ENCODE peak calls at places on chromosomes 16 and 17, in four cellular contexts. One of them, this sample, is unnamed.

GRCh38 chr17:75096082-75096625 is 8.4 kb downstream of the SLC16A5 start:
- DNase-seq in astrocyte of the spinal cord: peak; percentile 50
- DNase-seq in neural progenitor cell: no peak
- DNase-seq in HFF-Myc: no peak
- DNase-seq in this sample: peak; percentile 58

GRCh38 chr17:66633322-66633965 is 201.5 kb upstream of the CACNG5 start:
- DNase-seq in astrocyte of the spinal cord: peak; percentile 69
- DNase-seq in neural progenitor cell: no peak
- DNase-seq in HFF-Myc: no peak
- DNase-seq in this sample: no peak

GRCh38 chr17:55531053-55531728 is 19.9 kb upstream of the SMIM36 start:
- DNase-seq in astrocyte of the spinal cord: no peak
- DNase-seq in neural progenitor cell: no peak
- DNase-seq in HFF-Myc: no peak
- DNase-seq in this sample: no peak

GRCh38 chr16:27378871-27379580 is 22.9 kb upstream of the IL21R start:
- DNase-seq in astrocyte of the spinal cord: peak; percentile 20
- DNase-seq in neural progenitor cell: no peak
- DNase-seq in HFF-Myc: no peak
- DNase-seq in this sample: no peak

GRCh38 chr16:57315401-57315800 is 30.9 kb upstream of the PLLP start:
- DNase-seq in astrocyte of the spinal cord: no peak
- DNase-seq in neural progenitor cell: no peak
- DNase-seq in HFF-Myc: no peak
- DNase-seq in this sample: no peak

GRCh38 chr17:20174588-20175265 is 165.6 kb downstream of the SPECC1 start:
- DNase-seq in astrocyte of the spinal cord: peak; percentile 79
- DNase-seq in neural progenitor cell: no peak
- DNase-seq in HFF-Myc: no peak
- DNase-seq in this sample: peak; percentile 44

GRCh38 chr17:27315322-27315721 is 21.4 kb downstream of the WSB1 start:
- DNase-seq in astrocyte of the spinal cord: peak; percentile 88
- DNase-seq in neural progenitor cell: no peak
- DNase-seq in HFF-Myc: no peak
- DNase-seq in this sample: peak; percentile 60

GRCh38 chr17:78645421-78646295 is 68.5 kb upstream of the DNAH17 start:
- DNase-seq in astrocyte of the spinal cord: peak; percentile 8
- DNase-seq in neural progenitor cell: no peak
- DNase-seq in HFF-Myc: no peak
- DNase-seq in this sample: no peak

GRCh38 chr17:16929757-16930520 is 42.0 kb downstream of the TNFRSF13B start:
- DNase-seq in astrocyte of the spinal cord: no peak
- DNase-seq in neural progenitor cell: no peak
- DNase-seq in HFF-Myc: no peak
- DNase-seq in this sample: no peak

GRCh38 chr16:88486398-88487123 is 33.5 kb downstream of the ZFPM1 start:
- DNase-seq in astrocyte of the spinal cord: no peak
- DNase-seq in neural progenitor cell: no peak
- DNase-seq in HFF-Myc: no peak
- DNase-seq in this sample: no peak

GRCh38 chr17:62109378-62109902 is 44.4 kb upstream of the MED13 start:
- DNase-seq in astrocyte of the spinal cord: peak; percentile 81
- DNase-seq in neural progenitor cell: peak; percentile 74
- DNase-seq in HFF-Myc: peak; percentile 26
- DNase-seq in this sample: peak; percentile 75

GRCh38 chr16:3274490-3274889 is 8.8 kb upstream of the ZNF263 start:
- DNase-seq in astrocyte of the spinal cord: peak; percentile 20
- DNase-seq in neural progenitor cell: peak; percentile 7
- DNase-seq in HFF-Myc: no peak
- DNase-seq in this sample: no peak

GRCh38 chr17:49114703-49115102 is 17.9 kb upstream of the B4GALNT2 start:
- DNase-seq in astrocyte of the spinal cord: no peak
- DNase-seq in neural progenitor cell: no peak
- DNase-seq in HFF-Myc: no peak
- DNase-seq in this sample: no peak

GRCh38 chr17:51548125-51548524 is 287.8 kb downstream of the UTP18 start:
- DNase-seq in astrocyte of the spinal cord: no peak
- DNase-seq in neural progenitor cell: no peak
- DNase-seq in HFF-Myc: no peak
- DNase-seq in this sample: no peak

GRCh38 chr17:45366691-45367090 is 49.9 kb upstream of the MAP3K14 start:
- DNase-seq in astrocyte of the spinal cord: no peak
- DNase-seq in neural progenitor cell: no peak
- DNase-seq in HFF-Myc: no peak
- DNase-seq in this sample: no peak

GRCh38 chr17:45363498-45363897 is 46.7 kb upstream of the MAP3K14 start:
- DNase-seq in astrocyte of the spinal cord: no peak
- DNase-seq in neural progenitor cell: no peak
- DNase-seq in HFF-Myc: no peak
- DNase-seq in this sample: no peak

GRCh38 chr17:45364531-45365390 is 47.9 kb upstream of the MAP3K14 start:
- DNase-seq in astrocyte of the spinal cord: no peak
- DNase-seq in neural progenitor cell: peak; percentile 66
- DNase-seq in HFF-Myc: no peak
- DNase-seq in this sample: no peak

GRCh38 chr17:45367216-45367615 is 50.4 kb upstream of the MAP3K14 start:
- DNase-seq in astrocyte of the spinal cord: no peak
- DNase-seq in neural progenitor cell: no peak
- DNase-seq in HFF-Myc: no peak
- DNase-seq in this sample: no peak

GRCh38 chr17:45366049-45366448 is 49.2 kb upstream of the MAP3K14 start:
- DNase-seq in astrocyte of the spinal cord: no peak
- DNase-seq in neural progenitor cell: no peak
- DNase-seq in HFF-Myc: no peak
- DNase-seq in this sample: no peak
- TF ChIP-seq CTCF in astrocyte of the spinal cord: no peak
- TF ChIP-seq CTCF in neural progenitor cell: no peak
- TF ChIP-seq CTCF in HFF-Myc: no peak
- TF ChIP-seq CTCF in this sample: no peak

GRCh38 chr17:64063088-64063487 is 42.7 kb upstream of the ICAM2 start:
- DNase-seq in astrocyte of the spinal cord: no peak
- DNase-seq in neural progenitor cell: no peak
- DNase-seq in HFF-Myc: no peak
- DNase-seq in this sample: no peak

GRCh38 chr17:64066709-64067108 is 46.3 kb upstream of the ICAM2 start:
- DNase-seq in astrocyte of the spinal cord: no peak
- DNase-seq in neural progenitor cell: no peak
- DNase-seq in HFF-Myc: no peak
- DNase-seq in this sample: no peak

GRCh38 chr17:64061157-64061898 is 40.9 kb upstream of the ICAM2 start:
- DNase-seq in astrocyte of the spinal cord: no peak
- DNase-seq in neural progenitor cell: no peak
- DNase-seq in HFF-Myc: no peak
- DNase-seq in this sample: no peak

GRCh38 chr17:64063766-64064224 is 43.4 kb upstream of the ICAM2 start:
- DNase-seq in astrocyte of the spinal cord: no peak
- DNase-seq in neural progenitor cell: peak; percentile 78
- DNase-seq in HFF-Myc: no peak
- DNase-seq in this sample: no peak

DNA sequence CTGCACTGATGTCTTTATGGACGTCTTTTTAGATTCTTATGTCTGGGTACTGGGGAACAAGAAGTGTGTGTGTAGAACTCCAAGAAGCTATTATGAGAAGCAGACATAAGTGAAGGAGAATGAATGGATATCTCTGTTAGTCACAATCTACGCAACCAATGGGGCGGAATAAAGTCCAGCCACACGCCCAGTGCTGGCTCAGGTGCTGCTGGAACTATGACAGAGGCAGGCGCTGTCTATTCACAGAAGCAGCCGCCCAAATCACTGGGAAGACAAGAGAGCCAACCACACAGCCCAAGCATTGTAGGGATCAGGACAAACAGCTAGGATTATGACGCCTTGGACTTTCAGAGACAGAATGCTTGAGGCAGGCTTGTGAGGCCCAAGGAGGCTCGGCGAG is 43.9 kb upstream of the ICAM2 start:
- DNase-seq in astrocyte of the spinal cord: no peak
- DNase-seq in neural progenitor cell: no peak
- DNase-seq in HFF-Myc: no peak
- DNase-seq in this sample: no peak
- TF ChIP-seq CTCF in astrocyte of the spinal cord: no peak
- TF ChIP-seq CTCF in neural progenitor cell: no peak
- TF ChIP-seq CTCF in HFF-Myc: no peak
- TF ChIP-seq CTCF in this sample: no peak

DNA sequence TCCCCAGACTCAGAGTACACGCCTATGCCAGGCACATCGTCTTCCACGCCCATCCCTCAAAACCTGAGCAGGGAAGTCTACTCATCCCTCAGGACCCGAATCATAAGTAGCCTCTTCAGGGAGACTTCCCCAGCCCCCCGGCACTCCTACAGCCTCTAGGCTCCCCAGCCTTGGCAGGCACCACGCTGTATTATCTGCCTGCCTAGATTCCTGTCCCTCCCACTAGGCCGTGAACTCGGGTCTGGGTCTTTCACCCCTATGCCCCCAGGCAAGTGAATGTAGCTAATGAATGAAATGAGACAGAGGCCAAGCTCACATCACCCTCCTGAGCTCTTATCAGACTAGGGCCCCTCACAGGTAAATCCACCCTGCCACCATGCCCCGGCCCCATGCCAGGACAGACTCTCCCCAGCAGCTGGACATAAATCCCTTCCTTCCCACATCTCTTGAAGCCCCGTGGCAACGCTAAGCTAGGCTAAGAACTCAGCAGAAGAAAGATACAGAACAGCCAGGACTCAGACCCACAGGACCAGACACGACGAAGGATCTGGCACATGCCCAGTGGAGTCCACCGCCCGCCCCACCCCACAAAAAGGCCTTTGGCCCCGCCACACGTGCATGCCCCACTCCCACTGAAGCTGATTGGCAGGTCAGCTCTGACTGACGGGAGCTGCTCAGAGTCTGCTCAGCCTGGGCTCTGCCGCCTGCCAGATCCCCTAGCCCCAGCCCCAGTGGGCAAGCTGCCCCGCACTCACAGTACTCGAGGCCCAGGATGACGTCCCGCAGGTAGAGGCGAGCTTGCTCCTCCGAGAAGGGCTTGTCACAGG is 13.0 kb downstream of the CAMKK1 start:
- DNase-seq in astrocyte of the spinal cord: no peak
- DNase-seq in neural progenitor cell: peak; percentile 27
- DNase-seq in HFF-Myc: no peak
- DNase-seq in this sample: no peak
- TF ChIP-seq CTCF in astrocyte of the spinal cord: no peak
- TF ChIP-seq CTCF in neural progenitor cell: no peak
- TF ChIP-seq CTCF in HFF-Myc: no peak
- TF ChIP-seq CTCF in this sample: no peak

GRCh38 chr17:50203589-50204345 is 2.3 kb upstream of the COL1A1 start:
- DNase-seq in astrocyte of the spinal cord: peak; percentile 88
- DNase-seq in neural progenitor cell: no peak
- DNase-seq in HFF-Myc: peak; percentile 91
- DNase-seq in this sample: peak; percentile 95

GRCh38 chr17:50204431-50204830 is 3.0 kb upstream of the COL1A1 start:
- DNase-seq in astrocyte of the spinal cord: no peak
- DNase-seq in neural progenitor cell: no peak
- DNase-seq in HFF-Myc: no peak
- DNase-seq in this sample: no peak

GRCh38 chr17:50201226-50201854 is at the start of gene COL1A1:
- DNase-seq in astrocyte of the spinal cord: peak; percentile 91
- DNase-seq in neural progenitor cell: peak; percentile 38
- DNase-seq in HFF-Myc: no peak
- DNase-seq in this sample: peak; percentile 96

GRCh38 chr17:50205111-50205821 is 3.8 kb upstream of the COL1A1 start:
- DNase-seq in astrocyte of the spinal cord: peak; percentile 53
- DNase-seq in neural progenitor cell: no peak
- DNase-seq in HFF-Myc: no peak
- DNase-seq in this sample: peak; percentile 56

DNA sequence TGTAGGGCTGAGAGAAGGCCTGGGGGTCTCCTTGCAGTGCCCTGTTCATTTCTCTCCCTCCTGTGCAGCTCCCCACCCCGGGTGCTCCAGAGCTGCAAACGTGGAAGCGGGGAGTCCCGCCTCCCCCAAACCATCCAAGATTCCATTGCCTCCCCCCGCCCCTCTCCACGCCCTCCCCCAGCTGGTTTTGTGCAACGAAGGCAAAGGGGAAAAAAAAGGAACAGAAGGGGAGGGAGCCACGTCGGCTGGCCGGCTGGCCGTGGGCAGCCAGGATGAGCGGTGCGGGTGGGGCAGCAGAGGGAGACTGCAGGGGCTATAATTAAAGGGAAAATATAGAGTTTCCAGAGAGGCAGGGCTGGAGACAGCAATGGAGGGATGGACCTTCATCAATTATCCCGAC is 1.7 kb upstream of the COL1A1 start:
- DNase-seq in astrocyte of the spinal cord: no peak
- DNase-seq in neural progenitor cell: no peak
- DNase-seq in HFF-Myc: no peak
- DNase-seq in this sample: peak; percentile 56
- TF ChIP-seq CTCF in astrocyte of the spinal cord: no peak
- TF ChIP-seq CTCF in neural progenitor cell: no peak
- TF ChIP-seq CTCF in HFF-Myc: no peak
- TF ChIP-seq CTCF in this sample: peak; percentile 28

DNA sequence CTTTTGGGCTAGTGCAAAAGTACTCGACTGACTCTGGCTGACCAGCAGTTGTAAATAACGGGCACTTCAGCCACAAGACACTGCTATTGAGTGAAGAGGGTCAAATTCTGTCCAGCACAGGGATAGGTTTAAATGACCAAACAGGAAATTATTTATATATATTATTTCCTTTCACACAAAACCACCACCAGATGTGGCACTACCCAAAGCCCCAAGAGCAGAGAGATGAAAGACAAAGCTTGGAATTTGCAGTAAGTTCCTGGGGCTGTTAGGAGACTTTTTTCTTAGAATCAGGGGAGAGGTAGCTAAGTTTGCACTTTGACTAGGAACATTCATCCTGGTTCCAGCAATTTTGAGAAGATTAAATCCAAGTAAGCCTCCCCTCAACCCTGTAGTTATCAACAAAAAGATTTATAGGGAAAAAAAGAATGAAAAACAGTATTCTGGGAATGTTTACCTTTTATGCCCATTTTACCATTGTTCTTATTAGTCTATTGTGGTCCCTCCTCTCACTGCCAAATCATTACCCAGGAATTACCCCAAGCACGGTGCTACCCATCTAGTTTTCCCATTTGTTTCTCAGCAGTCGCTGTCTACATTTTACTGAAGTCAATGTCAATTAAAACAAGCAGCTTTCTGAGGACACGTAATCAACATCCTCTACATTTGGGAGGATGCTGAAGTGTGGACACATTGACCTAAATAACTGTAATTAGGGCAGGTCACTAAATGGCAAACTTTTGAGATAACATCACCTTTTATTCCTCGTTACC is 43.5 kb downstream of the GRB7 start:
- DNase-seq in astrocyte of the spinal cord: no peak
- DNase-seq in neural progenitor cell: no peak
- DNase-seq in HFF-Myc: no peak
- DNase-seq in this sample: no peak
- TF ChIP-seq CTCF in astrocyte of the spinal cord: no peak
- TF ChIP-seq CTCF in neural progenitor cell: no peak
- TF ChIP-seq CTCF in HFF-Myc: no peak
- TF ChIP-seq CTCF in this sample: no peak

GRCh38 chr17:80650339-80650672 is 105.7 kb downstream of the RPTOR start:
- DNase-seq in astrocyte of the spinal cord: no peak
- DNase-seq in neural progenitor cell: no peak
- DNase-seq in HFF-Myc: no peak
- DNase-seq in this sample: no peak
- TF ChIP-seq CTCF in astrocyte of the spinal cord: no peak
- TF ChIP-seq CTCF in neural progenitor cell: no peak
- TF ChIP-seq CTCF in HFF-Myc: no peak
- TF ChIP-seq CTCF in this sample: no peak

GRCh38 chr17:30975042-30975820 is 4.4 kb downstream of the RNF135 start:
- DNase-seq in astrocyte of the spinal cord: no peak
- DNase-seq in neural progenitor cell: no peak
- DNase-seq in HFF-Myc: no peak
- DNase-seq in this sample: no peak

GRCh38 chr17:30969989-30970680 is 704 bp upstream of the RNF135 start:
- DNase-seq in astrocyte of the spinal cord: peak; percentile 41
- DNase-seq in neural progenitor cell: peak; percentile 54
- DNase-seq in HFF-Myc: no peak
- DNase-seq in this sample: peak; percentile 23

GRCh38 chr17:30970757-30971567 is at the start of gene RNF135:
- DNase-seq in astrocyte of the spinal cord: peak; percentile 86
- DNase-seq in neural progenitor cell: peak; percentile 87
- DNase-seq in HFF-Myc: peak; percentile 42
- DNase-seq in this sample: peak; percentile 75
- TF ChIP-seq CTCF in astrocyte of the spinal cord: peak; percentile 0
- TF ChIP-seq CTCF in neural progenitor cell: peak; percentile 38
- TF ChIP-seq CTCF in HFF-Myc: peak; percentile 4
- TF ChIP-seq CTCF in this sample: peak; percentile 57

This sample was measured in HFFc6.